ENCODE peak calls at places on chromosomes 16 and 17, in four cellular contexts. One of them, this sample, is unnamed.

GRCh38 chr16:51164167-51164566 is 13.1 kb upstream of the SALL1 start:
- DNase-seq in HAP-1: no peak
- DNase-seq in CD8-positive, alpha-beta memory T cell: no peak
- DNase-seq in CD4-positive, CD25-positive, alpha-beta regulatory T cell: no peak
- DNase-seq in this sample: no peak

GRCh38 chr17:66165537-66166123 is 26.3 kb downstream of the CEP112 start:
- DNase-seq in HAP-1: peak; percentile 13
- DNase-seq in CD8-positive, alpha-beta memory T cell: no peak
- DNase-seq in CD4-positive, CD25-positive, alpha-beta regulatory T cell: peak; percentile 61
- DNase-seq in this sample: peak; percentile 2

GRCh38 chr16:86584071-86584685 is 5.8 kb downstream of the FOXL1 start:
- DNase-seq in HAP-1: no peak
- DNase-seq in CD8-positive, alpha-beta memory T cell: no peak
- DNase-seq in CD4-positive, CD25-positive, alpha-beta regulatory T cell: no peak
- DNase-seq in this sample: no peak

GRCh38 chr16:78441298-78441697 is 341.8 kb downstream of the WWOX start:
- DNase-seq in HAP-1: no peak
- DNase-seq in CD8-positive, alpha-beta memory T cell: no peak
- DNase-seq in CD4-positive, CD25-positive, alpha-beta regulatory T cell: no peak
- DNase-seq in this sample: no peak

GRCh38 chr17:62626719-62627218 is 701 bp upstream of the MRC2 start:
- DNase-seq in HAP-1: peak; percentile 85
- DNase-seq in CD8-positive, alpha-beta memory T cell: no peak
- DNase-seq in CD4-positive, CD25-positive, alpha-beta regulatory T cell: no peak
- DNase-seq in this sample: no peak

GRCh38 chr17:50513501-50513900 is 5.3 kb downstream of the MYCBPAP start:
- DNase-seq in HAP-1: no peak
- DNase-seq in CD8-positive, alpha-beta memory T cell: no peak
- DNase-seq in CD4-positive, CD25-positive, alpha-beta regulatory T cell: no peak
- DNase-seq in this sample: no peak

GRCh38 chr16:69123894-69124293 is 8.5 kb downstream of the CHTF8 start:
- DNase-seq in HAP-1: peak; percentile 79
- DNase-seq in CD8-positive, alpha-beta memory T cell: peak; percentile 53
- DNase-seq in CD4-positive, CD25-positive, alpha-beta regulatory T cell: peak; percentile 78
- DNase-seq in this sample: no peak

GRCh38 chr17:4003131-4003500 is 38.9 kb upstream of the ATP2A3 start:
- DNase-seq in HAP-1: no peak
- DNase-seq in CD8-positive, alpha-beta memory T cell: no peak
- DNase-seq in CD4-positive, CD25-positive, alpha-beta regulatory T cell: no peak
- DNase-seq in this sample: no peak

GRCh38 chr17:76331083-76331482 is 22.6 kb downstream of the PRPSAP1 start:
- DNase-seq in HAP-1: no peak
- DNase-seq in CD8-positive, alpha-beta memory T cell: no peak
- DNase-seq in CD4-positive, CD25-positive, alpha-beta regulatory T cell: no peak
- DNase-seq in this sample: no peak

GRCh38 chr17:76678330-76678729 is 32.4 kb downstream of the MXRA7 start:
- DNase-seq in HAP-1: no peak
- DNase-seq in CD8-positive, alpha-beta memory T cell: peak; percentile 26
- DNase-seq in CD4-positive, CD25-positive, alpha-beta regulatory T cell: peak; percentile 74
- DNase-seq in this sample: no peak

GRCh38 chr16:46974352-46974751 is 878 bp upstream of the DNAJA2 start:
- DNase-seq in HAP-1: no peak
- DNase-seq in CD8-positive, alpha-beta memory T cell: no peak
- DNase-seq in CD4-positive, CD25-positive, alpha-beta regulatory T cell: peak; percentile 80
- DNase-seq in this sample: no peak

GRCh38 chr17:59154721-59155438 is at the start of gene SKA2:
- DNase-seq in HAP-1: peak; percentile 99
- DNase-seq in CD8-positive, alpha-beta memory T cell: peak; percentile 96
- DNase-seq in CD4-positive, CD25-positive, alpha-beta regulatory T cell: no peak
- DNase-seq in this sample: peak; percentile 98

GRCh38 chr17:19333736-19334290 is 28.7 kb downstream of the B9D1 start:
- DNase-seq in HAP-1: no peak
- DNase-seq in CD8-positive, alpha-beta memory T cell: no peak
- DNase-seq in CD4-positive, CD25-positive, alpha-beta regulatory T cell: no peak
- DNase-seq in this sample: no peak

GRCh38 chr17:56913000-56913866 is 616 bp downstream of the TRIM25 start:
- DNase-seq in HAP-1: peak; percentile 54
- DNase-seq in CD8-positive, alpha-beta memory T cell: no peak
- DNase-seq in CD4-positive, CD25-positive, alpha-beta regulatory T cell: no peak
- DNase-seq in this sample: no peak

GRCh38 chr17:68580236-68580903 is 20.8 kb downstream of the FAM20A start:
- DNase-seq in HAP-1: no peak
- DNase-seq in CD8-positive, alpha-beta memory T cell: no peak
- DNase-seq in CD4-positive, CD25-positive, alpha-beta regulatory T cell: no peak
- DNase-seq in this sample: no peak

GRCh38 chr17:13584701-13585080 is 17.0 kb downstream of the HS3ST3A1 start:
- DNase-seq in HAP-1: no peak
- DNase-seq in CD8-positive, alpha-beta memory T cell: no peak
- DNase-seq in CD4-positive, CD25-positive, alpha-beta regulatory T cell: no peak
- DNase-seq in this sample: no peak

GRCh38 chr17:81428121-81428515 is 32.9 kb downstream of the BAHCC1 start:
- DNase-seq in HAP-1: no peak
- DNase-seq in CD8-positive, alpha-beta memory T cell: no peak
- DNase-seq in CD4-positive, CD25-positive, alpha-beta regulatory T cell: no peak
- DNase-seq in this sample: no peak

GRCh38 chr16:49713770-49714169 is 142.1 kb downstream of the ZNF423 start:
- DNase-seq in HAP-1: no peak
- DNase-seq in CD8-positive, alpha-beta memory T cell: no peak
- DNase-seq in CD4-positive, CD25-positive, alpha-beta regulatory T cell: no peak
- DNase-seq in this sample: no peak

GRCh38 chr17:67241719-67242341 is 3.2 kb downstream of the HELZ start:
- DNase-seq in HAP-1: no peak
- DNase-seq in CD8-positive, alpha-beta memory T cell: no peak
- DNase-seq in CD4-positive, CD25-positive, alpha-beta regulatory T cell: no peak
- DNase-seq in this sample: no peak

GRCh38 chr17:7589891-7590611 is at the start of gene SOX15:
- DNase-seq in HAP-1: no peak
- DNase-seq in CD8-positive, alpha-beta memory T cell: no peak
- DNase-seq in CD4-positive, CD25-positive, alpha-beta regulatory T cell: no peak
- DNase-seq in this sample: no peak

GRCh38 chr16:56911771-56912541 is 20.0 kb upstream of the HERPUD1 start:
- DNase-seq in HAP-1: no peak
- DNase-seq in CD8-positive, alpha-beta memory T cell: no peak
- DNase-seq in CD4-positive, CD25-positive, alpha-beta regulatory T cell: no peak
- DNase-seq in this sample: no peak

GRCh38 chr16:85699224-85699558 is 10.4 kb upstream of the GINS2 start:
- DNase-seq in HAP-1: no peak
- DNase-seq in CD8-positive, alpha-beta memory T cell: no peak
- DNase-seq in CD4-positive, CD25-positive, alpha-beta regulatory T cell: no peak
- DNase-seq in this sample: no peak

GRCh38 chr17:79020631-79021301 is 3.2 kb upstream of the C1QTNF1 start:
- DNase-seq in HAP-1: no peak
- DNase-seq in CD8-positive, alpha-beta memory T cell: no peak
- DNase-seq in CD4-positive, CD25-positive, alpha-beta regulatory T cell: no peak
- DNase-seq in this sample: no peak

GRCh38 chr16:14354561-14355351 is 275.3 kb downstream of the PARN start:
- DNase-seq in HAP-1: no peak
- DNase-seq in CD8-positive, alpha-beta memory T cell: no peak
- DNase-seq in CD4-positive, CD25-positive, alpha-beta regulatory T cell: peak; percentile 85
- DNase-seq in this sample: no peak

GRCh38 chr16:58024673-58025350 is 742 bp upstream of the MMP15 start:
- DNase-seq in HAP-1: no peak
- DNase-seq in CD8-positive, alpha-beta memory T cell: peak; percentile 9
- DNase-seq in CD4-positive, CD25-positive, alpha-beta regulatory T cell: peak; percentile 47
- DNase-seq in this sample: no peak

GRCh38 chr16:64751906-64752305 is 370.0 kb downstream of the CDH11 start:
- DNase-seq in HAP-1: no peak
- DNase-seq in CD8-positive, alpha-beta memory T cell: no peak
- DNase-seq in CD4-positive, CD25-positive, alpha-beta regulatory T cell: no peak
- DNase-seq in this sample: no peak

GRCh38 chr17:41970901-41971331 is 4.3 kb downstream of the CNP start:
- DNase-seq in HAP-1: no peak
- DNase-seq in CD8-positive, alpha-beta memory T cell: no peak
- DNase-seq in CD4-positive, CD25-positive, alpha-beta regulatory T cell: no peak
- DNase-seq in this sample: no peak

GRCh38 chr16:4183258-4184037 is 58.4 kb downstream of the SRL start:
- DNase-seq in HAP-1: peak; percentile 94
- DNase-seq in CD8-positive, alpha-beta memory T cell: peak; percentile 82
- DNase-seq in CD4-positive, CD25-positive, alpha-beta regulatory T cell: peak; percentile 82
- DNase-seq in this sample: peak; percentile 82

GRCh38 chr17:73030995-73031394 is 61.5 kb downstream of the SLC39A11 start:
- DNase-seq in HAP-1: no peak
- DNase-seq in CD8-positive, alpha-beta memory T cell: no peak
- DNase-seq in CD4-positive, CD25-positive, alpha-beta regulatory T cell: no peak
- DNase-seq in this sample: no peak

GRCh38 chr16:65274576-65274975 is 152.7 kb upstream of the CDH11 start:
- DNase-seq in HAP-1: no peak
- DNase-seq in CD8-positive, alpha-beta memory T cell: no peak
- DNase-seq in CD4-positive, CD25-positive, alpha-beta regulatory T cell: no peak
- DNase-seq in this sample: no peak

GRCh38 chr17:81170727-81171494 is 4.9 kb upstream of the AATK start:
- DNase-seq in HAP-1: no peak
- DNase-seq in CD8-positive, alpha-beta memory T cell: no peak
- DNase-seq in CD4-positive, CD25-positive, alpha-beta regulatory T cell: no peak
- DNase-seq in this sample: no peak

GRCh38 chr16:85288869-85289660 is 176.8 kb upstream of the CIBAR2 start:
- DNase-seq in HAP-1: no peak
- DNase-seq in CD8-positive, alpha-beta memory T cell: no peak
- DNase-seq in CD4-positive, CD25-positive, alpha-beta regulatory T cell: no peak
- DNase-seq in this sample: no peak

DNA sequence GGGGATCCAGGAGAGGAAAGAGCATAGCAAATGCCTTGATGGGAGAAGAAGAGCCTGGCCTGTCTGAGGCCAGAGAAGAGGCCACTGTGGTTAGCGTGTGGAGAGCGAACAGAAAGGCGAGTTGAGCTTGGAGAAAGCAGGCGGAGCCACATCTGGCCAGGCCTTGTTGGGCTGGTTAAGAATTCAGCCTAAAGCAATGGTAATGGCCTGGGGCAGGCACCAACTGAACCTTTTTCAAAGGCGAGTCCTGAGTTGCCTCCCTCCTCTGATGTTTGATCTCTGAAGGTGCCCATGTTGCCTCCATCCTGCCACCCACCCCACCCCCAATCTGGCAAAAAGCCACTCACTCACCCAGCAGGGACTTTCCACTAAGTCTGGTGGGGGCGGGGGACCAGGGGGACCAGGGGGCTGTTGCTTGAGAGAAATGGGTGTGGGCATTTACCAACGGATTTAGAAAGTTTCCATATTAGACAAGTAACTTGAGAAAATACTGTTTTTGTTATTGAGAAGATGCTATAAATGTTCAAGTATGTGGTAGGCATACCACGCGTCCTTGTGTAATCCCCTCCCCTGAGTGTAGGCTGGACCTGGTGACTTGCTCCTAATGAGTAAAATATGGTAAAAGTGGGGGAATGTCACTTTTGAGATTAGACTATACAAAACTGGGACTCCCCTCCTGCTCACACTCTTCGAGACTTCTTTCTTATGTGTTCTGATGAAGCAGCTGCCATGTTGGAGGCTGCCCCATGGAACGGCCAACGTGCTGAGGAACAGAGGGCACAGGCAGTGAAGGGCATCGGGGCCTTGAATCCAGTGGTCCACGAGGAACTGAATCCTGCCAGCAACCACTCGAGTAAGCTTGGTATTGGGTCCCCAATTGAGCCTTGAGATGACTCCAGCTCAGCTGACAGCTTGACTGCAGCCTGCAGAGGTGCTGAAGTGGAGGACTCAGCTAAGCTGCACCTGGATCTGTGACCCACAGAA is 29.9 kb upstream of the TNS4 start:
- DNase-seq in HAP-1: no peak
- DNase-seq in CD8-positive, alpha-beta memory T cell: peak; percentile 27
- DNase-seq in CD4-positive, CD25-positive, alpha-beta regulatory T cell: peak; percentile 78
- DNase-seq in this sample: no peak
- H3K4me1 ChIP-seq in HAP-1: no peaks in the 10 kb centered on the region
- H3K4me1 ChIP-seq in CD8-positive, alpha-beta memory T cell: peaks cover 79% of the 10 kb centered on the region
- H3K4me1 ChIP-seq in CD4-positive, CD25-positive, alpha-beta regulatory T cell: peaks cover 45% of the 10 kb centered on the region
- H3K4me1 ChIP-seq in this sample: no peaks in the 10 kb centered on the region

GRCh38 chr17:44121206-44121605 is 2.2 kb downstream of the HDAC5 start:
- DNase-seq in HAP-1: no peak
- DNase-seq in CD8-positive, alpha-beta memory T cell: no peak
- DNase-seq in CD4-positive, CD25-positive, alpha-beta regulatory T cell: no peak
- DNase-seq in this sample: no peak

GRCh38 chr17:44122825-44123355 is 551 bp downstream of the HDAC5 start:
- DNase-seq in HAP-1: no peak
- DNase-seq in CD8-positive, alpha-beta memory T cell: no peak
- DNase-seq in CD4-positive, CD25-positive, alpha-beta regulatory T cell: peak; percentile 15
- DNase-seq in this sample: no peak

GRCh38 chr17:44123356-44124117 is at the start of gene HDAC5:
- DNase-seq in HAP-1: peak; percentile 98
- DNase-seq in CD8-positive, alpha-beta memory T cell: peak; percentile 92
- DNase-seq in CD4-positive, CD25-positive, alpha-beta regulatory T cell: peak; percentile 95
- DNase-seq in this sample: peak; percentile 82

GRCh38 chr17:44121997-44122824 is 1.2 kb downstream of the HDAC5 start:
- DNase-seq in HAP-1: no peak
- DNase-seq in CD8-positive, alpha-beta memory T cell: no peak
- DNase-seq in CD4-positive, CD25-positive, alpha-beta regulatory T cell: no peak
- DNase-seq in this sample: no peak

GRCh38 chr17:44124118-44124438 is 637 bp upstream of the HDAC5 start:
- DNase-seq in HAP-1: no peak
- DNase-seq in CD8-positive, alpha-beta memory T cell: no peak
- DNase-seq in CD4-positive, CD25-positive, alpha-beta regulatory T cell: no peak
- DNase-seq in this sample: no peak
- H3K4me3 ChIP-seq in HAP-1: peak overlapping the region; percentile 56
- H3K4me3 ChIP-seq in CD8-positive, alpha-beta memory T cell: peak overlapping the region; percentile 91
- H3K4me3 ChIP-seq in CD4-positive, CD25-positive, alpha-beta regulatory T cell: peak overlapping the region; percentile 86
- H3K4me3 ChIP-seq in this sample: peak overlapping the region; percentile 81

GRCh38 chr17:9021158-9021984 is at the start of gene NTN1:
- DNase-seq in HAP-1: peak; percentile 60
- DNase-seq in CD8-positive, alpha-beta memory T cell: peak; percentile 34
- DNase-seq in CD4-positive, CD25-positive, alpha-beta regulatory T cell: peak; percentile 29
- DNase-seq in this sample: no peak
- H3K27me3 ChIP-seq in HAP-1: peaks cover 8% of the 10 kb centered on the region
- H3K27me3 ChIP-seq in CD8-positive, alpha-beta memory T cell: peaks cover 42% of the 10 kb centered on the region
- H3K27me3 ChIP-seq in CD4-positive, CD25-positive, alpha-beta regulatory T cell: peaks cover 43% of the 10 kb centered on the region
- H3K27me3 ChIP-seq in this sample: peaks cover 45% of the 10 kb centered on the region

GRCh38 chr17:17560167-17560566 is 31.3 kb downstream of the PEMT start:
- DNase-seq in HAP-1: no peak
- DNase-seq in CD8-positive, alpha-beta memory T cell: no peak
- DNase-seq in CD4-positive, CD25-positive, alpha-beta regulatory T cell: no peak
- DNase-seq in this sample: no peak

GRCh38 chr17:17559164-17559563 is 32.3 kb downstream of the PEMT start:
- DNase-seq in HAP-1: no peak
- DNase-seq in CD8-positive, alpha-beta memory T cell: no peak
- DNase-seq in CD4-positive, CD25-positive, alpha-beta regulatory T cell: no peak
- DNase-seq in this sample: no peak

GRCh38 chr17:17561408-17562144 is 29.9 kb downstream of the PEMT start:
- DNase-seq in HAP-1: no peak
- DNase-seq in CD8-positive, alpha-beta memory T cell: no peak
- DNase-seq in CD4-positive, CD25-positive, alpha-beta regulatory T cell: no peak
- DNase-seq in this sample: no peak

GRCh38 chr17:17562145-17562529 is 29.4 kb downstream of the PEMT start:
- DNase-seq in HAP-1: no peak
- DNase-seq in CD8-positive, alpha-beta memory T cell: no peak
- DNase-seq in CD4-positive, CD25-positive, alpha-beta regulatory T cell: no peak
- DNase-seq in this sample: no peak

DNA sequence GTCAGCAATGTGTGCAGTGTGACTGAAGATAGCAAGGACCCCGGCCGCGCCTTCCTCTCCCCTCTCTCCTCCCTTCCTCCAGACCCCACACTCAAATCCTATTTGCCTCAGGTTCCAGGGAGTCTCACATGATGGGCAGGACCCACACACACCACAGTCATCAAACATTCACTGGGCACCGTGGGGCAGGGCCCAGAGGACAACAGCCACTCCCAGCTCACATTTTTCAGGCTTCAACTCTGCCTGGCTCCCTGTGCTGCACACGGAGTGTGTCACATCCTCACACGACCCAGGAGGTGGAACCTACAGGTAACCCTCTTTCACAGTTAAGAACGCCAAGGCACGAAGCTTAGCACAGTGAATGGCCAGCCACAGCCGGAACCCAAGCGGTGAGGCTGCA is 30.5 kb downstream of the PEMT start:
- DNase-seq in HAP-1: no peak
- DNase-seq in CD8-positive, alpha-beta memory T cell: no peak
- DNase-seq in CD4-positive, CD25-positive, alpha-beta regulatory T cell: no peak
- DNase-seq in this sample: no peak
- H3K4me1 ChIP-seq in HAP-1: no peaks in the 10 kb centered on the region
- H3K4me1 ChIP-seq in CD8-positive, alpha-beta memory T cell: no peaks in the 10 kb centered on the region
- H3K4me1 ChIP-seq in CD4-positive, CD25-positive, alpha-beta regulatory T cell: no peaks in the 10 kb centered on the region
- H3K4me1 ChIP-seq in this sample: peaks cover 5% of the 10 kb centered on the region